ENCODE peak calls at places on chromosomes 16 and 17, in four cellular contexts. S, E, I and R are unnamed samples.

GRCh38 chr17:69065113-69065512 is 4.4 kb upstream of the ABCA9 start:
- DNase-seq in I (no peak), E (no peak), S (no peak), R (no peak)

GRCh38 chr17:31329221-31329620 is 7.8 kb upstream of the EVI2A start:
- DNase-seq in E (peak; percentile 34), S (no peak), I (no peak), R (no peak)

GRCh38 chr16:78227855-78228254 is 128.4 kb downstream of the WWOX start:
- DNase-seq in E (no peak), I (no peak), S (no peak), R (no peak)

GRCh38 chr17:20063665-20064648 is 54.8 kb downstream of the SPECC1 start:
- DNase-seq in S (peak; percentile 96), I (peak; percentile 95), E (peak; percentile 93), R (no peak)

GRCh38 chr16:21302898-21303528 is 24.9 kb upstream of the CRYM start:
- DNase-seq in S (no peak), E (peak; percentile 91), I (peak; percentile 30), R (no peak)

GRCh38 chr16:54430491-54431030 is 144.0 kb upstream of the IRX3 start:
- DNase-seq in S (no peak), I (peak; percentile 59), E (peak; percentile 93), R (no peak)

GRCh38 chr16:21083729-21084268 is 66.8 kb downstream of the DNAH3 start:
- DNase-seq in I (peak; percentile 78), S (peak; percentile 68), E (peak; percentile 78), R (peak; percentile 30)

GRCh38 chr17:7580631-7581554 is 1.5 kb downstream of the CD68 start:
- DNase-seq in I (no peak), S (no peak), E (no peak), R (no peak)

GRCh38 chr17:66957951-66958579 is 6.4 kb upstream of the CACNG4 start:
- DNase-seq in E (no peak), I (no peak), S (no peak), R (no peak)

GRCh38 chr16:66935319-66936011 is at the start of gene CES2:
- DNase-seq in I (no peak), E (peak; percentile 86), S (peak; percentile 85), R (no peak)

GRCh38 chr16:77812856-77813523 is 24.6 kb downstream of the VAT1L start:
- DNase-seq in I (no peak), S (no peak), E (peak; percentile 60), R (no peak)

DNA sequence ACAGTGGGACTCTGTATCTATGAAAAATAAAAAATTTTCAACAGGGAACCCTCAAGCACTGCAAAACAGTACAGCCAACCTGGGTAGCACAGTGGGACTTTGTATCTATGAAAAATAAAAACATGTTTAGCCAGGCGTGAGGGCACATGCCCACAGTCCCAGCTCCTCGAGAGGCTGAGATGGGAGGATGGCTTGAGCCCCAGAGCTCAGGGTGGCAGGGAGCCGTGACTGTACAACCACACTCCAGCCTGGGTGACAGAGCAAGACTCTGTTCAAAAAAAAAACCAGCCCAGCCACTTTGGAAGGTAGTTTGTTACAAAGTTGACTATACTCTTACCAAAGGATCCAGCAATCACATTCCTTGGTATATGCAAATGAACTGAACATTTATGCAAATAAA is 5.3 kb downstream of the RPH3AL start:
- DNase-seq in I (no peak), S (no peak), E (no peak), R (no peak)
- H3K27ac ChIP-seq in I (no peak overlapping the region), S (no peak overlapping the region), E (no peak overlapping the region), R (no peak overlapping the region)

GRCh38 chr17:75827291-75828050 is 16.7 kb downstream of the UNC13D start:
- DNase-seq in E (peak; percentile 73), S (peak; percentile 80), I (peak; percentile 81), R (peak; percentile 71)
- H3K36me3 ChIP-seq in E (no peaks in the 10 kb centered on the region), S (peaks cover 49% of the 10 kb centered on the region), I (peaks cover 6% of the 10 kb centered on the region), R (peaks cover 28% of the 10 kb centered on the region)

GRCh38 chr17:78738245-78738644 is 43.8 kb downstream of the CYTH1 start:
- DNase-seq in E (no peak), S (peak; percentile 46), I (no peak), R (no peak)

GRCh38 chr17:78734841-78735641 is 47.0 kb downstream of the CYTH1 start:
- DNase-seq in S (no peak), E (no peak), I (no peak), R (no peak)

GRCh38 chr17:78737332-78737731 is 44.7 kb downstream of the CYTH1 start:
- DNase-seq in I (peak; percentile 52), S (no peak), E (peak; percentile 90), R (no peak)

GRCh38 chr17:78736526-78737079 is 45.5 kb downstream of the CYTH1 start:
- DNase-seq in I (no peak), S (peak; percentile 83), E (no peak), R (peak; percentile 77)

GRCh38 chr17:78735832-78736525 is 46.1 kb downstream of the CYTH1 start:
- DNase-seq in S (no peak), E (peak; percentile 47), I (no peak), R (peak; percentile 57)
- H3K4me1 ChIP-seq in S (peaks cover 7% of the 10 kb centered on the region), E (peaks cover 31% of the 10 kb centered on the region), I (peaks cover 37% of the 10 kb centered on the region), R (peaks cover 89% of the 10 kb centered on the region)

GRCh38 chr16:27482397-27483082 is 67.2 kb downstream of the GTF3C1 start:
- DNase-seq in S (no peak), E (no peak), I (no peak), R (no peak)

GRCh38 chr16:27480761-27481160 is 69.0 kb downstream of the GTF3C1 start:
- DNase-seq in S (no peak), I (no peak), E (no peak), R (no peak)

GRCh38 chr16:27483624-27484023 is 66.1 kb downstream of the GTF3C1 start:
- DNase-seq in E (no peak), S (no peak), I (no peak), R (no peak)

GRCh38 chr16:27483083-27483437 is 66.7 kb downstream of the GTF3C1 start:
- DNase-seq in E (no peak), I (no peak), S (no peak), R (no peak)

GRCh38 chr16:27481282-27481934 is 68.3 kb downstream of the GTF3C1 start:
- DNase-seq in E (no peak), S (no peak), I (no peak), R (no peak)
- H3K27ac ChIP-seq in E (no peak overlapping the region), S (no peak overlapping the region), I (no peak overlapping the region), R (no peak overlapping the region)